ENCODE peak calls at places on chromosomes 2 and 18, in six cellular contexts. Q is substantia nigra, D is AG20443, Y is NCI-H1105 treated with DMSO at 0.1 percent for 48 hours, M is fibroblast of the aortic adventitia, W is memory B cell. O is an unnamed sample.

GRCh38 chr18:29250843-29251242 is 1073.9 kb upstream of the CDH2 start:
- DNase-seq in D (no peak), M (no peak), Q (no peak), Y (no peak), W (no peak), O (peak)

GRCh38 chr2:9693138-9693520 is 62.3 kb upstream of the YWHAQ start:
- DNase-seq in D (peak), Q (no peak), W (no peak), Y (no peak), M (peak), O (no peak)

GRCh38 chr2:165794520-165794882 is 454 bp upstream of the GALNT3 start:
- DNase-seq in Y (no peak), W (peak), Q (no peak), D (peak), M (peak), O (no peak)

GRCh38 chr2:181183878-181184553 is 203.6 kb downstream of the UBE2E3 start:
- DNase-seq in Y (no peak), W (peak), Q (no peak), D (no peak), M (no peak), O (no peak)

GRCh38 chr18:32769242-32770180 is 3.3 kb downstream of the KLHL14 start:
- DNase-seq in Y (no peak), M (no peak), D (no peak), Q (no peak), W (no peak), O (peak)

GRCh38 chr2:173764094-173764493 is 201.1 kb downstream of the SP3 start:
- DNase-seq in Q (no peak), Y (no peak), W (no peak), M (no peak), D (no peak), O (no peak)

GRCh38 chr18:79756143-79756500 is 41.6 kb upstream of the KCNG2 start:
- DNase-seq in W (no peak), Q (no peak), M (no peak), Y (no peak), D (no peak), O (no peak)

GRCh38 chr2:181857471-181857870 is 34.1 kb upstream of the ITPRID2 start:
- DNase-seq in M (no peak), D (no peak), Q (no peak), W (no peak), Y (no peak), O (no peak)

GRCh38 chr2:3840611-3841010 is 137.2 kb downstream of the DCDC2C start:
- DNase-seq in Y (no peak), Q (no peak), W (no peak), D (no peak), M (no peak), O (no peak)

GRCh38 chr2:196544906-196545433 is 94.5 kb upstream of the CCDC150 start:
- DNase-seq in D (no peak), M (peak), Y (no peak), Q (no peak), W (no peak), O (peak)

GRCh38 chr18:14925281-14925709 is 177.3 kb downstream of the ANKRD30B start:
- DNase-seq in W (no peak), M (peak), Q (no peak), Y (no peak), D (peak), O (no peak)